ENCODE peak calls at places on chromosomes 12 and 14, in five cellular contexts. G, H, I, A and T are unnamed samples.

GRCh38 chr12:30218073-30218472 is 434.3 kb upstream of the TMTC1 start:
- DNase-seq in I (no peak), G (no peak), A (no peak), H (no peak), T (no peak)

GRCh38 chr14:58637391-58638230 is at the start of gene DACT1:
- DNase-seq in A (peak), H (no peak), I (peak), G (peak), T (no peak)

GRCh38 chr14:93114068-93114710 is 1.5 kb downstream of the ITPK1 start:
- DNase-seq in G (no peak), I (peak), A (no peak), H (no peak), T (no peak)

GRCh38 chr12:109197327-109197726 is 80.9 kb downstream of the ACACB start:
- DNase-seq in A (no peak), H (peak), I (no peak), G (no peak), T (no peak)

GRCh38 chr12:53171725-53172329 is 8.7 kb upstream of the ZNF740 start:
- DNase-seq in G (no peak), A (no peak), H (peak), I (peak), T (no peak)

GRCh38 chr14:87332001-87332400 is 661.0 kb downstream of the GALC start:
- DNase-seq in G (no peak), A (no peak), H (no peak), I (no peak), T (no peak)

GRCh38 chr12:116528067-116528466 is 31.1 kb upstream of the MAP1LC3B2 start:
- DNase-seq in H (no peak), G (no peak), I (peak), A (no peak), T (no peak)

GRCh38 chr12:106308611-106309010 is 6.1 kb downstream of the TCP11L2 start:
- DNase-seq in G (no peak), H (no peak), A (no peak), I (no peak), T (no peak)

GRCh38 chr12:47715393-47715876 is 9.6 kb upstream of the RPAP3 start:
- DNase-seq in G (peak), I (peak), A (peak), H (peak), T (peak)

GRCh38 chr12:9940370-9940769 is 8.2 kb upstream of the CLEC2A start:
- DNase-seq in H (no peak), I (peak), G (no peak), A (peak), T (no peak)
- TF ChIP-seq CTCF in H (peak), I (peak), G (no peak), A (peak), T (peak)

GRCh38 chr14:73725116-73726024 is 11.2 kb upstream of the PNMA1 start:
- DNase-seq in H (no peak), A (no peak), G (no peak), I (peak), T (no peak)

GRCh38 chr14:73723411-73723798 is 9.2 kb upstream of the PNMA1 start:
- DNase-seq in A (no peak), H (no peak), I (no peak), G (no peak), T (no peak)

GRCh38 chr14:73724696-73725095 is 10.5 kb upstream of the PNMA1 start:
- DNase-seq in G (no peak), I (no peak), H (no peak), A (no peak), T (no peak)

GRCh38 chr14:73722581-73722980 is 8.4 kb upstream of the PNMA1 start:
- DNase-seq in G (no peak), H (no peak), I (no peak), A (no peak), T (no peak)

GRCh38 chr14:73723799-73724621 is 9.8 kb upstream of the PNMA1 start:
- DNase-seq in H (no peak), G (peak), I (peak), A (no peak), T (no peak)
- TF ChIP-seq CTCF in H (no peak), G (no peak), I (peak), A (no peak), T (peak)

GRCh38 chr14:77024171-77024627 is 4.3 kb downstream of the IRF2BPL start:
- DNase-seq in A (no peak), H (peak), G (peak), I (peak), T (no peak)

GRCh38 chr14:77025744-77026165 is 2.8 kb downstream of the IRF2BPL start:
- DNase-seq in A (no peak), G (peak), H (no peak), I (peak), T (no peak)

GRCh38 chr14:77026166-77026929 is 2.2 kb downstream of the IRF2BPL start:
- DNase-seq in G (peak), I (peak), H (no peak), A (no peak), T (no peak)

GRCh38 chr14:77022219-77022852 is 6.2 kb downstream of the IRF2BPL start:
- DNase-seq in I (no peak), A (peak), G (no peak), H (no peak), T (no peak)

GRCh38 chr14:77023001-77023996 is 5.2 kb downstream of the IRF2BPL start:
- DNase-seq in G (peak), A (no peak), H (peak), I (peak), T (no peak)
- TF ChIP-seq CTCF in G (peak), A (no peak), H (peak), I (peak), T (no peak)

GRCh38 chr12:27824126-27824842 is 44.2 kb upstream of the MANSC4 start:
- DNase-seq in A (peak), G (no peak), I (no peak), H (no peak), T (no peak)

GRCh38 chr12:27820564-27820963 is 40.5 kb upstream of the MANSC4 start:
- DNase-seq in I (no peak), A (no peak), H (no peak), G (no peak), T (no peak)

GRCh38 chr12:27822076-27822712 is 42.2 kb upstream of the MANSC4 start:
- DNase-seq in I (no peak), H (no peak), A (peak), G (no peak), T (no peak)

GRCh38 chr12:27823038-27823437 is 43.0 kb upstream of the MANSC4 start:
- DNase-seq in G (no peak), H (no peak), A (no peak), I (no peak), T (no peak)

GRCh38 chr12:27821259-27821973 is 41.4 kb upstream of the MANSC4 start:
- DNase-seq in A (peak), H (peak), I (peak), G (peak), T (peak)
- TF ChIP-seq CTCF in A (peak), H (peak), I (peak), G (peak), T (peak)